ENCODE peak calls at places on chromosomes 3 and 15, in seven cellular contexts. J, H, X, M, Y, B and T are unnamed samples.

GRCh38 chr3:97613139-97613538 is 151.4 kb upstream of the ARL6 start:
- DNase-seq in J (no peak), H (no peak), X (no peak), M (no peak), Y (no peak), B (no peak), T (peak)

GRCh38 chr3:84959470-84960380 is 936 bp downstream of the CADM2 start:
- DNase-seq in J (no peak), H (peak), X (no peak), M (no peak), Y (no peak), B (no peak), T (peak)

GRCh38 chr3:39433642-39434041 is 27.1 kb downstream of the RPSA start:
- DNase-seq in J (no peak), H (no peak), X (no peak), M (no peak), Y (peak), B (no peak), T (no peak)

GRCh38 chr3:98240133-98240532 is 23.9 kb upstream of the OR5H6 start:
- DNase-seq in J (no peak), H (no peak), X (no peak), M (no peak), Y (no peak), B (no peak), T (peak)

GRCh38 chr3:19526071-19526470 is 377.8 kb downstream of the KCNH8 start:
- DNase-seq in J (no peak), H (no peak), X (no peak), M (no peak), Y (no peak), B (no peak), T (no peak)

GRCh38 chr3:142239421-142239820 is 14.0 kb upstream of the GK5 start:
- DNase-seq in J (no peak), H (no peak), X (no peak), M (no peak), Y (no peak), B (no peak), T (no peak)

GRCh38 chr15:89928421-89928820 is 15.7 kb upstream of the ARPIN start:
- DNase-seq in J (no peak), H (no peak), X (no peak), M (no peak), Y (no peak), B (no peak), T (no peak)

GRCh38 chr3:12507871-12508281 is 23.6 kb downstream of the TSEN2 start:
- DNase-seq in J (no peak), H (peak), X (no peak), M (no peak), Y (no peak), B (no peak), T (no peak)

GRCh38 chr3:139574026-139574947 is 34.7 kb upstream of the RBP1 start:
- DNase-seq in J (peak), H (no peak), X (no peak), M (no peak), Y (no peak), B (no peak), T (no peak)

GRCh38 chr3:190534386-190534785 is 20.5 kb downstream of the IL1RAP start:
- DNase-seq in J (no peak), H (peak), X (no peak), M (no peak), Y (no peak), B (no peak), T (no peak)

GRCh38 chr3:173622156-173622555 is 224.6 kb downstream of the NLGN1 start:
- DNase-seq in J (no peak), H (no peak), X (no peak), M (no peak), Y (no peak), B (no peak), T (no peak)

GRCh38 chr3:120114981-120115380 is 20.7 kb upstream of the GSK3B start:
- DNase-seq in J (no peak), H (no peak), X (no peak), M (no peak), Y (no peak), B (no peak), T (peak)

GRCh38 chr15:79065744-79066376 is 24.7 kb downstream of the RASGRF1 start:
- DNase-seq in J (no peak), H (no peak), X (no peak), M (no peak), Y (no peak), B (no peak), T (peak)

GRCh38 chr3:69143055-69143454 is 20.7 kb upstream of the LMOD3 start:
- DNase-seq in J (no peak), H (no peak), X (no peak), M (no peak), Y (no peak), B (no peak), T (no peak)

GRCh38 chr3:139434764-139435291 is 41.5 kb downstream of the RBP2 start:
- DNase-seq in J (no peak), H (no peak), X (no peak), M (no peak), Y (peak), B (no peak), T (no peak)